ENCODE peak calls at places on chromosomes 16 and 17, in ten cellular contexts. J, U, B, V, K, A, G, R, Q and L are unnamed samples.

GRCh38 chr17:39400547-39401411 is 647 bp downstream of the FBXL20 start:
- DNase-seq in R (no peak), Q (no peak), J (no peak), K (no peak), V (peak), A (peak), B (no peak), U (no peak), G (peak), L (no peak)

GRCh38 chr17:76543482-76544122 is 3.8 kb downstream of the PRCD start:
- DNase-seq in A (no peak), K (no peak), J (no peak), V (peak), R (no peak), Q (no peak), B (no peak), G (no peak), U (no peak), L (peak)

GRCh38 chr17:60167095-60167741 is 17.4 kb downstream of the CA4 start:
- DNase-seq in B (peak), V (no peak), G (no peak), A (no peak), J (peak), U (no peak), R (no peak), Q (no peak), K (no peak), L (no peak)

GRCh38 chr17:80117491-80118401 is 16.4 kb downstream of the GAA start:
- DNase-seq in A (no peak), R (no peak), B (no peak), K (no peak), J (no peak), V (peak), U (no peak), Q (no peak), G (no peak), L (no peak)

GRCh38 chr16:57815987-57816745 is 13.9 kb upstream of the KIFC3 start:
- DNase-seq in K (peak), R (no peak), Q (peak), G (peak), U (peak), B (peak), V (peak), J (peak), A (no peak), L (peak)

GRCh38 chr16:58057784-58058183 is 32.2 kb downstream of the MMP15 start:
- DNase-seq in K (no peak), U (no peak), V (peak), G (no peak), A (no peak), R (no peak), B (no peak), Q (no peak), J (no peak), L (no peak)

GRCh38 chr16:50021509-50021908 is 3.5 kb upstream of the CNEP1R1 start:
- DNase-seq in A (no peak), U (no peak), J (peak), R (no peak), V (no peak), G (peak), Q (peak), K (no peak), B (no peak), L (no peak)

GRCh38 chr17:9436629-9437028 is 139.0 kb downstream of the STX8 start:
- DNase-seq in A (no peak), J (peak), R (no peak), B (no peak), Q (no peak), K (peak), V (no peak), G (no peak), U (no peak), L (no peak)

GRCh38 chr17:40564195-40564882 is 933 bp downstream of the CCR7 start:
- DNase-seq in V (peak), R (no peak), J (no peak), Q (no peak), B (no peak), G (no peak), A (no peak), K (no peak), U (no peak), L (no peak)

GRCh38 chr16:84329016-84329415 is 34.3 kb downstream of the WFDC1 start:
- DNase-seq in U (no peak), R (no peak), A (no peak), K (no peak), J (no peak), V (peak), Q (no peak), B (no peak), G (no peak), L (no peak)

GRCh38 chr17:199806-200603 is 18.6 kb upstream of the DOC2B start:
- DNase-seq in V (peak), J (no peak), B (no peak), U (no peak), A (no peak), K (no peak), G (peak), Q (no peak), R (no peak), L (no peak)

GRCh38 chr17:34781571-34782108 is 179.6 kb downstream of the CCT6B start:
- DNase-seq in Q (peak), B (no peak), R (no peak), K (no peak), V (no peak), J (peak), G (no peak), U (no peak), A (no peak), L (no peak)

GRCh38 chr16:51166116-51166515 is 15.0 kb upstream of the SALL1 start:
- DNase-seq in K (no peak), V (no peak), Q (no peak), J (peak), G (no peak), B (no peak), R (no peak), A (no peak), U (no peak), L (no peak)

GRCh38 chr17:32443827-32444300 is 446 bp upstream of the PSMD11 start:
- DNase-seq in G (no peak), J (peak), R (no peak), Q (no peak), V (no peak), B (no peak), A (no peak), U (no peak), K (no peak), L (no peak)

GRCh38 chr16:66899310-66899944 is 19.1 kb downstream of the PDP2 start:
- DNase-seq in U (no peak), R (no peak), A (no peak), V (peak), G (no peak), B (no peak), Q (no peak), K (no peak), J (peak), L (no peak)